ENCODE peak calls at places on chromosomes 1 and 21, in six cellular contexts. S, A, W, K, X and M are unnamed samples. For H3K36me3, the result is how much of the 10 kb centered on the place peaks cover.

GRCh38 chr1:44318097-44319088 is 36.7 kb downstream of the ERI3 start:
- DNase-seq in S (peak), A (no peak), W (peak), K (no peak), X (no peak), M (peak)

GRCh38 chr1:92446546-92446945 is 40.2 kb downstream of the GFI1 start:
- DNase-seq in S (no peak), A (no peak), W (no peak), K (no peak), X (no peak), M (no peak)

GRCh38 chr1:114468710-114469468 is 42.1 kb downstream of the TRIM33 start:
- DNase-seq in S (no peak), A (no peak), W (no peak), K (no peak), X (no peak), M (no peak)

GRCh38 chr21:39340687-39341086 is 8.2 kb downstream of the HMGN1 start:
- DNase-seq in S (no peak), A (no peak), W (no peak), K (no peak), X (no peak), M (no peak)

GRCh38 chr1:36257375-36257767 is 33.1 kb downstream of the THRAP3 start:
- DNase-seq in S (no peak), A (no peak), W (no peak), K (no peak), X (no peak), M (no peak)

GRCh38 chr21:26798856-26799751 is 46.1 kb downstream of the ADAMTS1 start:
- DNase-seq in S (no peak), A (no peak), W (no peak), K (no peak), X (no peak), M (no peak)

GRCh38 chr1:42679364-42679983 is 2.7 kb upstream of the YBX1 start:
- DNase-seq in S (no peak), A (no peak), W (no peak), K (no peak), X (no peak), M (no peak)

GRCh38 chr1:87684194-87684593 is 355.5 kb downstream of the LMO4 start:
- DNase-seq in S (peak), A (peak), W (no peak), K (no peak), X (no peak), M (no peak)

GRCh38 chr1:182720465-182720864 is 36.1 kb upstream of the RGS8 start:
- DNase-seq in S (no peak), A (no peak), W (no peak), K (no peak), X (no peak), M (no peak)

GRCh38 chr1:204791453-204792366 is 79.0 kb upstream of the NFASC start:
- DNase-seq in S (peak), A (peak), W (peak), K (peak), X (no peak), M (peak)

GRCh38 chr1:111620412-111620971 is 903 bp downstream of the RAP1A start:
- DNase-seq in S (peak), A (no peak), W (no peak), K (no peak), X (no peak), M (peak)

GRCh38 chr1:84146375-84147032 is 2.4 kb downstream of the PRKACB start:
- DNase-seq in S (no peak), A (no peak), W (no peak), K (no peak), X (no peak), M (no peak)
- H3K4me3 ChIP-seq in S (peak), A (no peak), W (no peak), K (no peak), X (peak), M (no peak)

GRCh38 chr1:235199441-235199840 is 38.4 kb upstream of the RBM34 start:
- DNase-seq in S (no peak), A (no peak), W (no peak), K (no peak), X (no peak), M (peak)
- H3K36me3 ChIP-seq in S (under half), A (under half), W (under half), K (under half), X (under half), M (under half)

DNA sequence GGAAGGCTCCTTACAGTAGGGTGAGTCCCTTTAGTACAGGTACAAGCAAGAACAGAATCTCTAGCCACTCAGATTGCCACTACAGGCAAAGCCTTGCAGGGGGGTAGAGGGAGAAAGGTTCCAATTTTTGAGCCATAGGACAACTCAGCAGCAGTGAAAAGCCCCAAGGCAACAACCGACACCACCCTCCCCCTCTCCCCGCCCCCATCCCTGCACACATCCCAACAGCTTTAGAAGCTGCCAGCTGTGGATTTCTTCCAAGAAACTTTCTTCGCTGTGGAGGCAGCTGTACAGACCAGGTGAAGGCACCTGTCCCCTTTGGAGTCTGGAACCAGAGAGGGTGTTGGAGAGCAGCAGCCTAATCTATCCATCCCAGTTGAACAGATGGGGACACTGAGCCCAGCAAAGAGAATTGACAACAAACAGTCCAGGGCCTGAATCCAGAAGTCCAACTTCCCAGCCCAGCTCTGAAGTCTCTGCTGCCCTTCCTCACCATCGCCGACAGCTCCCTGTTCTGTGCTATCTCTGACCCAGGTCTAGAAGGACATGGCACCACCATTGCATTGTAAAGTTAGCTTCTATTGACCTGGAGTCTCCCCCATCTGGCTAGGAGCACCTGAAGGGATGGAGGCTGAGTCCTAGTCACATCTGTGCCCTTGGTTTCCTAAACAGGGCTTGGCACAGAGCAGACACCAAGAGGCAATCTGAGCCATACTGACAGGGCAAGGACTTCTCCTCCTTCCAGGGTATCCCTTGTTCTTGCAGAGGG is 2.2 kb downstream of the TENT5B start:
- DNase-seq in S (no peak), A (no peak), W (no peak), K (no peak), X (no peak), M (no peak)
- H3K4me3 ChIP-seq in S (no peak), A (peak), W (no peak), K (peak), X (peak), M (no peak)

GRCh38 chr1:229596961-229597699 is 28.8 kb downstream of the TAF5L start:
- DNase-seq in S (peak), A (peak), W (no peak), K (peak), X (peak), M (no peak)
- H3K36me3 ChIP-seq in S (under half), A (under half), W (half or more), K (under half), X (under half), M (under half)

DNA sequence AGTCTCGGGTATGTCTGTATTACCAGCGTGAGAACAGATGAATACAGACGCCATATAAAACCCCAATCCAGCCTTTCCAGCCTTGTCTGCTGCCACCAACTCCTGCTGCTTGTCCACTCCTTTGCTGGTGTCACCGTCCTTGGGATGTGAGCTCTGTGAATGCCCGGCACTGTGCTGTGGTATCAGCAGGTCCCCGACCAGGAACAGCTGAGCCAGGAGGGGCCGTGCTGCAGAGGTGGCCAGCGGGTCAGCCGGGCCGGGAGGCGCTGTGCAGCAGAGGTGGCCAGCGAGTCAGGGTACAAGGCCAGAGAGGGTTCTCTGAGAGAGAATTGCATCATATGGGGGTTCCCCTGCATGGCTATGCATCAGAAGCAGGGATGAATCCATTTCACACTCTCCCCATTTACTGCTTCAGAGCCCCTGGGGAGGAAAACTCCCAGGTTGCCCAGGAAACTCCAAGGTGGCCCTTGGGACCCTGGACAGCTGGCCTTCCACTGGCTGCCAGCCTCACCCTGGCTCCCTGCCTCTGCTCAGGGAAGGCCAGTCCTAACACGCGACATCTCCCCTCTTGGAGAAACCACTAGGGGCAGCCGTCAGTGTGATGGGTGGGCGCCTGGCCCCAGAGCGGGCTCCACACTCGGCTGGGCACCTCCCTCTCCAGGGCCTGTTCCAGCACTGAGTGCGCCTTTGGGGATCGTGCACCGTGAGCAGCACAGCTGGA is 122.4 kb upstream of the COL6A1 start:
- DNase-seq in S (no peak), A (no peak), W (no peak), K (no peak), X (no peak), M (no peak)
- H3K4me3 ChIP-seq in S (no peak), A (no peak), W (no peak), K (no peak), X (no peak), M (no peak)

DNA sequence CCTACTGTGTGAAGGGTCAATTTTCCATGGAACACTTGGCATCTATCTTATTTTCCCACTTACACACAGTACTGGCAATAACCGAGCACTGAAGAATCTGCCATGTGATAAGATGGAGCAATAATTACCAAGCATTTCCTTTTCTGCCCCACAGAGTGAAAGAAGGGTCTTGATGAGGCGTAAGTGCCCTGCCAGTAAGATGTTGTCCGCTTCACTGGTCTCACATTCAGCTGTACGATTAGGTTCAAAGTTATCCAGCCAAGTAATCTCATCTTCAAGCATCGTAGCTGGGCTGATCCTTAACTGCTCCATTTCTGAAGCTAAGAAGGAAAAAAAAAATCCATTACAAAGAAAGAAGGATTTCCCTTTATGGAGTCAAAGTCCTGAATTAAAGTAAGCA is 67.8 kb downstream of the PCSK9 start:
- DNase-seq in S (no peak), A (no peak), W (no peak), K (no peak), X (no peak), M (no peak)
- H3K36me3 ChIP-seq in S (under half), A (under half), W (under half), K (under half), X (under half), M (half or more)

GRCh38 chr1:32116531-32116930 is 8.7 kb downstream of the KPNA6 start:
- DNase-seq in S (no peak), A (no peak), W (no peak), K (no peak), X (no peak), M (no peak)
- H3K4me3 ChIP-seq in S (no peak), A (no peak), W (no peak), K (no peak), X (peak), M (no peak)

DNA sequence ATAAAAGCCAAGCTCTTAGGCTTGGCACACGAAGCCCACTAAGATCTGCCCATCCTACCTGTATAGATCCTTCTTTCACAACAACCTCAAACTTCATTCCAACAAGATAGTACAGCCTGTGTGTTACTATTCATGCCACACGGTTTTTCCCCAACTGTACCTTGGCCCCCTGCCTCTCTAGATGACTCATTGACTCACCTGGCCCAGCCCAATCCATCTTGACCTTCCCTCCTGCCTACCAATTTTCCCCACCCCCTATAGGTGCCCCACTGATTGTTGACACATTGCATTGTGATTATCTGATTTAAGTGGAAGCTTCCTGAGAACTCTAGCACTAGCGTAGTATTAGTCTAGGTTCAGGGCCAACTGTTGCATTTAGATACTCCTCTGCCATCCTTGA is 2.0 kb upstream of the CD101 start:
- DNase-seq in S (no peak), A (no peak), W (no peak), K (no peak), X (no peak), M (no peak)
- H3K36me3 ChIP-seq in S (under half), A (under half), W (under half), K (under half), X (under half), M (under half)

DNA sequence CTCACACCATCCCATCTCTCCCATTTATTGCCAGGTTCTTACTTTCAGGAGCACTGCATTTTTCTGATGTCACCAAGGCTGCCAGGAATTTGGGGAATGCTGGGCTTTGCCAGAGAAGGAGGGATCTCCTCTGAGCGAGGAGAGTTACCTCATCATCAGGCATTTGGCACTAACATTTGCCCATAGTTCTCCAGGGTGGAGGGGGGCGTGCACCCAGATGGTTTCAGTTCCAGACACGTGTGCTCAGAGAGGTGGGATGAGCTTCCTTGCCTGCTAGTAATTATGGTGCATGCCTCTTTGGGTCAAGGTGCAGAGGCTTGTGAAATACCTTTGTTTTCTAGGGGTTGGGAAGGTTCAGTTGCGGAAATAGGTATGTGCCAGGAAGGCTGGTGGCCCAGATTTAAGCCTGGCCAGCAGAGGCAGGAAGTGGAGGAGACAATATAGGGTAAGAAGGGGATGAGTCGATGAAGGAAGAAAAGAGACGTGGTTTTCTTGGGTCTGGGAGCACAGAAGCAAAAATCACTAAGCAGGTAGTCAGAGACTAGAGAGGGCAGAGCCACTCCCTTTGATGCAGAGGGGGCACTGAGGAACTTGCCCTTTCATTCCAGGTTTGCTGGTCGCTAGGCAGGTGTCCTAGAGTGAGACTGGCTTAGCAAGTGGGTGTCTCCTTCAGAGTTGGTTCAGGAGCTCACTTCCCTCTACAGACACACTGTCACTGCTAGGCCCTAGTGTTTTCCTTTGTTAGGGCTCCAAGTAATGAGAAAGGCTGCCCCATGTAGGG is 7.2 kb downstream of the TUFT1 start:
- DNase-seq in S (peak), A (peak), W (no peak), K (peak), X (no peak), M (peak)
- H3K4me3 ChIP-seq in S (no peak), A (no peak), W (no peak), K (no peak), X (peak), M (no peak)

GRCh38 chr1:16484931-16485330 is 29.2 kb downstream of the RNU1-1 start:
- DNase-seq in S (no peak), A (no peak), W (no peak), K (no peak), X (no peak), M (no peak)
- H3K36me3 ChIP-seq in S (under half), A (under half), W (under half), K (under half), X (under half), M (under half)